ENCODE peak calls at places on chromosome 5, in four cellular contexts. C is neural progenitor cell, X is heart right ventricle, N is Peyer's patch. A is an unnamed sample. For H3K4me1, the result is how much of the 10 kb centered on the place peaks cover.

GRCh38 chr5:39794511-39794910 is 369.7 kb upstream of the DAB2 start:
- DNase-seq in C (no peak), N (no peak), X (peak), A (no peak)

GRCh38 chr5:148224131-148224742 is 14.1 kb upstream of the MARCOL start:
- DNase-seq in N (no peak), C (no peak), X (no peak), A (no peak)

GRCh38 chr5:135186662-135187522 is 152.9 kb upstream of the PITX1 start:
- DNase-seq in N (no peak), X (no peak), C (peak), A (no peak)

GRCh38 chr5:132183723-132184122 is 43.9 kb downstream of the P4HA2 start:
- DNase-seq in X (no peak), N (no peak), C (no peak), A (no peak)

GRCh38 chr5:72951850-72952468 is 3.9 kb upstream of the FCHO2 start:
- DNase-seq in C (no peak), N (no peak), X (no peak), A (no peak)

GRCh38 chr5:57495688-57496087 is 13.1 kb upstream of the ACTBL2 start:
- DNase-seq in X (no peak), C (peak), N (no peak), A (no peak)

GRCh38 chr5:68267044-68267443 is 51.5 kb downstream of the PIK3R1 start:
- DNase-seq in X (no peak), N (no peak), C (peak), A (no peak)

GRCh38 chr5:133945561-133945960 is 22.9 kb downstream of the C5orf15 start:
- DNase-seq in X (no peak), C (no peak), N (no peak), A (no peak)

GRCh38 chr5:169914766-169915165 is 65.5 kb downstream of the INSYN2B start:
- DNase-seq in X (no peak), N (no peak), C (peak), A (no peak)

GRCh38 chr5:150622157-150622556 is 18.3 kb upstream of the SYNPO start:
- DNase-seq in X (no peak), C (no peak), N (no peak), A (no peak)

GRCh38 chr5:171744882-171745281 is 40.7 kb upstream of the SMIM23 start:
- DNase-seq in C (no peak), N (no peak), X (no peak), A (no peak)

GRCh38 chr5:68683632-68684035 is 410.2 kb upstream of the SLC30A5 start:
- DNase-seq in X (peak), N (no peak), C (no peak), A (no peak)

GRCh38 chr5:151253604-151253948 is 591 bp downstream of the GM2A start:
- DNase-seq in X (no peak), C (no peak), N (no peak), A (no peak)

GRCh38 chr5:1027631-1028441 is 19.2 kb downstream of the NKD2 start:
- DNase-seq in X (no peak), C (no peak), N (no peak), A (no peak)

GRCh38 chr5:107513337-107514125 is 157.2 kb downstream of the EFNA5 start:
- DNase-seq in C (no peak), X (no peak), N (no peak), A (no peak)

GRCh38 chr5:34684281-34684979 is 28.3 kb downstream of the RAI14 start:
- DNase-seq in C (peak), N (no peak), X (peak), A (no peak)
- TF ChIP-seq CTCF in C (no peak), N (no peak), X (no peak), A (no peak)

GRCh38 chr5:139666551-139666950 is 18.4 kb downstream of the CXXC5 start:
- DNase-seq in X (no peak), N (no peak), C (no peak), A (no peak)

GRCh38 chr5:139668064-139668880 is 20.1 kb downstream of the CXXC5 start:
- DNase-seq in C (peak), X (no peak), N (peak), A (peak)

GRCh38 chr5:139667730-139668063 is 19.5 kb downstream of the CXXC5 start:
- DNase-seq in X (no peak), C (no peak), N (no peak), A (no peak)

GRCh38 chr5:139665626-139666025 is 17.5 kb downstream of the CXXC5 start:
- DNase-seq in X (no peak), C (no peak), N (no peak), A (no peak)

DNA sequence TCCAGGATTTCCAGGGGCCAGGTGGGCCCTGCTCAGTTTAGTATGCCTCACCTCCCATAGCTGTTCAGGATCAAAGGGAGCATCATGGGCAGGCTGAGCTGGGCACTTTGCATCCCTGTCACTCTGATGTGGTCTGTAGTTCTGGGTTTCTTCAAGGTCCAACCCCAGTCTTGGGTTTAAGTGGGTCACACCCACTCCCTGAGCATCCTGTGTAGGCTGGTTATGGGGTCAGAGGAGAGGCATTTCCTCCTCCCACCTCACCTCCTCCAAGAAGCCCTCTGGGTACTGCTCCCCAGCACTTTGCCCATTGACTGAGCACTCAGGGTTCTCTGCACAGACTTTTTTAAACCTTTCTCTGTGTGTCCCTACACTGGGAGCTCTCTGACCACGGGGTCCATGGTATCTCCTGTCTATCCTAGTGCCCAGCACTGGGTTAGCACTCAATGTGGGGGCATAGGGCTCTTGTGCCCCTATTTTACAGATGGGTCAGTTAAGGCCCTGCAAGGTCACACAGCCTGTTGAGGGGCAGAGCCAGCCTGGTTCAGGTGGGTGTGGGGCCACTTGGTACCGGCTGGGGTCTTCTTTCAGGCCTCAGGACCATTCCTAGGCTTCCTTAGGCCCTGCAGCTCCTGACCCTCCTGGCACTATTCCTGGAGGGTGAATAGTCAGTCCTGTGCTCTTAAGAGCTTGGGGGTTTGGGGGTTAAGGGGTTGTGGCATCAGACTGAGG is 19.0 kb downstream of the CXXC5 start:
- DNase-seq in N (no peak), C (no peak), X (no peak), A (no peak)
- H3K4me1 ChIP-seq in N (under half), C (under half), X (under half), A (half or more)

GRCh38 chr5:80034559-80034958 is 589 bp upstream of the THBS4 start:
- DNase-seq in C (peak), X (no peak), N (no peak), A (no peak)

GRCh38 chr5:80037366-80037765 is 2.2 kb downstream of the THBS4 start:
- DNase-seq in X (no peak), N (no peak), C (no peak), A (no peak)

GRCh38 chr5:80036621-80037020 is 1.5 kb downstream of the THBS4 start:
- DNase-seq in X (no peak), C (no peak), N (no peak), A (no peak)

GRCh38 chr5:80034962-80035821 is at the start of gene THBS4:
- DNase-seq in N (no peak), C (peak), X (peak), A (no peak)

DNA sequence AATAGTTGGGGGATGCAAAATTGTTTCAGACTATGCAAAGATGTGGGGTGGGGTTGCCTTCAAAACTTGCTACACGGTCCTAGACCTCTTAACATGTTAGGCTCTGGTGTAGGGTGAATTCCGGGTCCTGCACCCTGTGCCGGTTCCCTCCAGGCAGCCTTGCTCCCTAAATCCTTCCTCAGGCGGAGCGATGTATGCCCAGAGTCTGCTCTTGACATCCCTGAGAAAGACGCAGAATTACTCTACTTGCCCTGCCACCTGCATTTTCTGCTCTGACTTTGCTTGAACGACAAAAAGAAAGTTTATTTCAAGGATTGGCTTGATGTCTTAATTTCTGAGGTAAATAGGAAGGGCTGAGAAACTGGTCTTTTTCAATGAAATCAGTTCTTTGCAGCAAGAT is 691 bp downstream of the THBS4 start:
- DNase-seq in C (peak), X (no peak), N (no peak), A (no peak)
- H3K4me3 ChIP-seq in C (peak), X (peak), N (no peak), A (no peak)

GRCh38 chr5:81207009-81207408 is 26.1 kb upstream of the CKMT2 start:
- DNase-seq in N (no peak), C (peak), X (no peak), A (no peak)
- TF ChIP-seq CTCF in N (no peak), C (peak), X (peak), A (no peak)

DNA sequence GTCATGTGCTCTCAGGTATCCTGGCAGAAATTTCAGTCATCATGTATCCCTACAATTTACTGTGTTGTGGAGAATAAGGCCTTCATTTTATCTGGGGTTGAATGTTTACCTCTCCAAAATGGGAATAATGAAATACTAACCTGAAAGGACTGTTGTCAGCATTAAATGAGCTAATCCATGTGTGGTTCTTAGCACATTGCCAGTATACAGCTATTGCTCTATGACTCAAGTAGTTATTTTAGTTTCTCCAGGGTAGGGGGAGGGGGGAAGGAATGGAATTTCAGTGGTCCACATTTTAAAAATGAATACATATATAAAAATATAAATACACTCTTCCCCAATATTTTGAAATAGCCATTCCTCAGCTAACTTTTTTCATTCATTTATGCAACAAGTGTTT is 3.5 kb downstream of the PAM start:
- DNase-seq in X (no peak), C (no peak), N (no peak), A (no peak)
- H3K4me1 ChIP-seq in X (under half), C (under half), N (under half), A (under half)

GRCh38 chr5:84383296-84383815 is 1.3 kb downstream of the EDIL3 start:
- DNase-seq in X (no peak), C (no peak), N (peak), A (no peak)

GRCh38 chr5:84381501-84382362 is 2.9 kb downstream of the EDIL3 start:
- DNase-seq in N (no peak), X (no peak), C (no peak), A (no peak)

GRCh38 chr5:84383816-84384603 is 670 bp downstream of the EDIL3 start:
- DNase-seq in N (peak), X (no peak), C (peak), A (no peak)

GRCh38 chr5:84384604-84385575 is at the start of gene EDIL3:
- DNase-seq in X (peak), C (peak), N (peak), A (no peak)

DNA sequence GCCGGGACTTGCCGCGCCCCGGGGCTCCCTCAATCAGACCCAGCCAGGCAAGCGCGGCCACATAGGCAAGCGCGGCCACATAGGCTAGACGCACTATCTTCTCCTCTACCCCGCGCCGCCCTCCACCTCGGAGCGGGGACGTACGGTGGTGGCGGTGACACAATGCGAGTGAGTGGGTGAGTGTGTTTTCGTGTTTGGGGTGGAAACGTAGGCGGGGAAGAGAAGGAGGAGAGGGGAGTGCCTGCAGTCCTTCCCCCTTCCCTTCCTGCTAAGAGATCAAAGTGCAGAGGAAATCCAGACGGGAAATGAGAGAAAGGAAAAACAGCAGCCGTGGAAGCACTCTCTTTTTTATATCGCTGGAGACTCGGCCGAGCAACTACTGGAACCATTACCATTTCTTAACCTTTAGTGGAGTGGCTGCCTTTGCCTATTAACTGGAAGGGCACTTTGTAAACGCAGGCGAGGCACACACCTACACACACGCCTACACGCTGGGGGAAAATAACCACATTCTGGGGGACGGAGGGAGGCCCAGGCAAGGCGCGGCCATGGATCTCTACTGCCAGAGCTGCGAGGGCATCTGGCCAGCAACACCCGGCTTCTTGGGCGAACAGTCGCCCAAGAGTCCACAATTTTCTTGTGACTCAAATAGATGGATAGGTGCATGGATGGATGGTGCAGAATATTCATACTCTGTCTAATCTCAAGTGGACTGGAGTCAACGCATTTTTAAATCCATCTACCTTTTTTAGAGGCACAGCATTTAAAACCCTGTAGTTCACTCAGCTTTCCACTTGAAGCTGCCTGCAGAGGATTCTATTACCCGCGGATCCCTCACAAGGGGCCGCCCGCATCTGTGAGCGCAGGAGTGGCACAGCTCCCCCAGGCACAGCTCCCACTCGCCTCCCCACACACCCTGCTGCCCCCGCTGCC is 2.1 kb downstream of the EDIL3 start:
- DNase-seq in X (peak), N (peak), C (peak), A (no peak)
- H3K4me3 ChIP-seq in X (peak), N (peak), C (peak), A (no peak)

GRCh38 chr5:75931175-75931574 is 152.0 kb upstream of the SV2C start:
- DNase-seq in C (no peak), N (no peak), X (no peak), A (no peak)
- TF ChIP-seq CTCF in C (no peak), N (no peak), X (no peak), A (no peak)